ENCODE peak calls at places on chromosomes 12 and 14, in six cellular contexts. One of them, this sample, is unnamed.
A peak's percentile ranks its signal among the peaks of the same experiment; 100 is the strongest.

GRCh38 chr12:68521321-68521839 is 89.3 kb upstream of the RAP1B start:
- DNase-seq in NCI-H1694: no peak
- DNase-seq in NAMALWA: no peak
- DNase-seq in fibroblast of the conjunctiva: peak; percentile 47
- DNase-seq in T-cell: no peak
- DNase-seq in activated CD4-positive, CD25-positive, alpha-beta regulatory T cell treated with anti-CD3 and anti-CD28 coated beads, Interleukin-2, amount 50 U/mL, for 16 hours: no peak
- DNase-seq in this sample: no peak

GRCh38 chr12:67431436-67432049 is 162.4 kb downstream of the CAND1 start:
- DNase-seq in NCI-H1694: no peak
- DNase-seq in NAMALWA: no peak
- DNase-seq in fibroblast of the conjunctiva: no peak
- DNase-seq in T-cell: no peak
- DNase-seq in activated CD4-positive, CD25-positive, alpha-beta regulatory T cell treated with anti-CD3 and anti-CD28 coated beads, Interleukin-2, amount 50 U/mL, for 16 hours: no peak
- DNase-seq in this sample: no peak

GRCh38 chr12:111440152-111440551 is 34.4 kb downstream of the SH2B3 start:
- DNase-seq in NCI-H1694: no peak
- DNase-seq in NAMALWA: no peak
- DNase-seq in fibroblast of the conjunctiva: no peak
- DNase-seq in T-cell: no peak
- DNase-seq in activated CD4-positive, CD25-positive, alpha-beta regulatory T cell treated with anti-CD3 and anti-CD28 coated beads, Interleukin-2, amount 50 U/mL, for 16 hours: no peak
- DNase-seq in this sample: no peak

GRCh38 chr12:22287776-22288621 is 46.5 kb downstream of the ST8SIA1 start:
- DNase-seq in NCI-H1694: no peak
- DNase-seq in NAMALWA: no peak
- DNase-seq in fibroblast of the conjunctiva: peak; percentile 12
- DNase-seq in T-cell: no peak
- DNase-seq in activated CD4-positive, CD25-positive, alpha-beta regulatory T cell treated with anti-CD3 and anti-CD28 coated beads, Interleukin-2, amount 50 U/mL, for 16 hours: no peak
- DNase-seq in this sample: peak; percentile 46

GRCh38 chr12:13254311-13254710 is 57.8 kb downstream of the EMP1 start:
- DNase-seq in NCI-H1694: no peak
- DNase-seq in NAMALWA: no peak
- DNase-seq in fibroblast of the conjunctiva: no peak
- DNase-seq in T-cell: no peak
- DNase-seq in activated CD4-positive, CD25-positive, alpha-beta regulatory T cell treated with anti-CD3 and anti-CD28 coated beads, Interleukin-2, amount 50 U/mL, for 16 hours: no peak
- DNase-seq in this sample: no peak

GRCh38 chr14:67833403-67833802 is 13.8 kb downstream of the RAD51B start:
- DNase-seq in NCI-H1694: no peak
- DNase-seq in NAMALWA: no peak
- DNase-seq in fibroblast of the conjunctiva: no peak
- DNase-seq in T-cell: no peak
- DNase-seq in activated CD4-positive, CD25-positive, alpha-beta regulatory T cell treated with anti-CD3 and anti-CD28 coated beads, Interleukin-2, amount 50 U/mL, for 16 hours: no peak
- DNase-seq in this sample: no peak

GRCh38 chr12:101604132-101604531 is 9.4 kb downstream of the MYBPC1 start:
- DNase-seq in NCI-H1694: no peak
- DNase-seq in NAMALWA: no peak
- DNase-seq in fibroblast of the conjunctiva: no peak
- DNase-seq in T-cell: no peak
- DNase-seq in activated CD4-positive, CD25-positive, alpha-beta regulatory T cell treated with anti-CD3 and anti-CD28 coated beads, Interleukin-2, amount 50 U/mL, for 16 hours: no peak
- DNase-seq in this sample: no peak

GRCh38 chr12:127308148-127308547 is 958.8 kb upstream of the TMEM132C start:
- DNase-seq in NCI-H1694: no peak
- DNase-seq in NAMALWA: no peak
- DNase-seq in fibroblast of the conjunctiva: no peak
- DNase-seq in T-cell: no peak
- DNase-seq in activated CD4-positive, CD25-positive, alpha-beta regulatory T cell treated with anti-CD3 and anti-CD28 coated beads, Interleukin-2, amount 50 U/mL, for 16 hours: no peak
- DNase-seq in this sample: no peak

GRCh38 chr14:95048771-95049312 is 108.5 kb downstream of the DICER1 start:
- DNase-seq in NCI-H1694: no peak
- DNase-seq in NAMALWA: no peak
- DNase-seq in fibroblast of the conjunctiva: no peak
- DNase-seq in T-cell: no peak
- DNase-seq in activated CD4-positive, CD25-positive, alpha-beta regulatory T cell treated with anti-CD3 and anti-CD28 coated beads, Interleukin-2, amount 50 U/mL, for 16 hours: no peak
- DNase-seq in this sample: no peak

GRCh38 chr12:11031307-11031706 is at the start of gene TAS2R31:
- DNase-seq in NCI-H1694: no peak
- DNase-seq in NAMALWA: no peak
- DNase-seq in fibroblast of the conjunctiva: no peak
- DNase-seq in T-cell: no peak
- DNase-seq in activated CD4-positive, CD25-positive, alpha-beta regulatory T cell treated with anti-CD3 and anti-CD28 coated beads, Interleukin-2, amount 50 U/mL, for 16 hours: no peak
- DNase-seq in this sample: no peak

GRCh38 chr12:28869197-28869596 is 279.9 kb upstream of the FAR2 start:
- DNase-seq in NCI-H1694: no peak
- DNase-seq in NAMALWA: no peak
- DNase-seq in fibroblast of the conjunctiva: no peak
- DNase-seq in T-cell: no peak
- DNase-seq in activated CD4-positive, CD25-positive, alpha-beta regulatory T cell treated with anti-CD3 and anti-CD28 coated beads, Interleukin-2, amount 50 U/mL, for 16 hours: no peak
- DNase-seq in this sample: no peak

GRCh38 chr14:68937790-68938514 is 41.1 kb downstream of the ACTN1 start:
- DNase-seq in NCI-H1694: no peak
- DNase-seq in NAMALWA: no peak
- DNase-seq in fibroblast of the conjunctiva: peak; percentile 14
- DNase-seq in T-cell: no peak
- DNase-seq in activated CD4-positive, CD25-positive, alpha-beta regulatory T cell treated with anti-CD3 and anti-CD28 coated beads, Interleukin-2, amount 50 U/mL, for 16 hours: no peak
- DNase-seq in this sample: no peak

GRCh38 chr12:104011265-104011664 is 38.7 kb downstream of the GLT8D2 start:
- DNase-seq in NCI-H1694: no peak
- DNase-seq in NAMALWA: no peak
- DNase-seq in fibroblast of the conjunctiva: peak; percentile 72
- DNase-seq in T-cell: no peak
- DNase-seq in activated CD4-positive, CD25-positive, alpha-beta regulatory T cell treated with anti-CD3 and anti-CD28 coated beads, Interleukin-2, amount 50 U/mL, for 16 hours: no peak
- DNase-seq in this sample: no peak

GRCh38 chr12:1666685-1667162 is 24.1 kb upstream of the ADIPOR2 start:
- DNase-seq in NCI-H1694: no peak
- DNase-seq in NAMALWA: no peak
- DNase-seq in fibroblast of the conjunctiva: no peak
- DNase-seq in T-cell: no peak
- DNase-seq in activated CD4-positive, CD25-positive, alpha-beta regulatory T cell treated with anti-CD3 and anti-CD28 coated beads, Interleukin-2, amount 50 U/mL, for 16 hours: no peak
- DNase-seq in this sample: no peak

GRCh38 chr14:23610090-23610814 is 25.9 kb upstream of the DHRS2 start:
- DNase-seq in NCI-H1694: no peak
- DNase-seq in NAMALWA: no peak
- DNase-seq in fibroblast of the conjunctiva: no peak
- DNase-seq in T-cell: no peak
- DNase-seq in activated CD4-positive, CD25-positive, alpha-beta regulatory T cell treated with anti-CD3 and anti-CD28 coated beads, Interleukin-2, amount 50 U/mL, for 16 hours: no peak
- DNase-seq in this sample: peak; percentile 61

GRCh38 chr12:92244036-92244435 is 98.4 kb upstream of the BTG1 start:
- DNase-seq in NCI-H1694: no peak
- DNase-seq in NAMALWA: no peak
- DNase-seq in fibroblast of the conjunctiva: peak; percentile 68
- DNase-seq in T-cell: no peak
- DNase-seq in activated CD4-positive, CD25-positive, alpha-beta regulatory T cell treated with anti-CD3 and anti-CD28 coated beads, Interleukin-2, amount 50 U/mL, for 16 hours: no peak
- DNase-seq in this sample: no peak

GRCh38 chr12:120916561-120916960 is 12.4 kb upstream of the SPPL3 start:
- DNase-seq in NCI-H1694: no peak
- DNase-seq in NAMALWA: no peak
- DNase-seq in fibroblast of the conjunctiva: no peak
- DNase-seq in T-cell: no peak
- DNase-seq in activated CD4-positive, CD25-positive, alpha-beta regulatory T cell treated with anti-CD3 and anti-CD28 coated beads, Interleukin-2, amount 50 U/mL, for 16 hours: no peak
- DNase-seq in this sample: no peak

GRCh38 chr14:76985540-76986260 is 42.8 kb downstream of the IRF2BPL start:
- DNase-seq in NCI-H1694: no peak
- DNase-seq in NAMALWA: no peak
- DNase-seq in fibroblast of the conjunctiva: no peak
- DNase-seq in T-cell: no peak
- DNase-seq in activated CD4-positive, CD25-positive, alpha-beta regulatory T cell treated with anti-CD3 and anti-CD28 coated beads, Interleukin-2, amount 50 U/mL, for 16 hours: no peak
- DNase-seq in this sample: no peak

GRCh38 chr14:64725360-64725815 is 21.2 kb downstream of the PLEKHG3 start:
- DNase-seq in NCI-H1694: no peak
- DNase-seq in NAMALWA: no peak
- DNase-seq in fibroblast of the conjunctiva: no peak
- DNase-seq in T-cell: no peak
- DNase-seq in activated CD4-positive, CD25-positive, alpha-beta regulatory T cell treated with anti-CD3 and anti-CD28 coated beads, Interleukin-2, amount 50 U/mL, for 16 hours: no peak
- DNase-seq in this sample: no peak

GRCh38 chr14:106417224-106418049 is 891.1 kb downstream of the TMEM121 start:
- DNase-seq in NCI-H1694: peak; percentile 85
- DNase-seq in NAMALWA: peak; percentile 95
- DNase-seq in fibroblast of the conjunctiva: no peak
- DNase-seq in T-cell: peak; percentile 74
- DNase-seq in activated CD4-positive, CD25-positive, alpha-beta regulatory T cell treated with anti-CD3 and anti-CD28 coated beads, Interleukin-2, amount 50 U/mL, for 16 hours: peak; percentile 82
- DNase-seq in this sample: peak; percentile 73

GRCh38 chr14:54803926-54804719 is 98.5 kb downstream of the GCH1 start:
- DNase-seq in NCI-H1694: no peak
- DNase-seq in NAMALWA: no peak
- DNase-seq in fibroblast of the conjunctiva: no peak
- DNase-seq in T-cell: no peak
- DNase-seq in activated CD4-positive, CD25-positive, alpha-beta regulatory T cell treated with anti-CD3 and anti-CD28 coated beads, Interleukin-2, amount 50 U/mL, for 16 hours: no peak
- DNase-seq in this sample: no peak

GRCh38 chr12:107511292-107511691 is 174.3 kb upstream of the PWP1 start:
- DNase-seq in NCI-H1694: no peak
- DNase-seq in NAMALWA: no peak
- DNase-seq in fibroblast of the conjunctiva: no peak
- DNase-seq in T-cell: no peak
- DNase-seq in activated CD4-positive, CD25-positive, alpha-beta regulatory T cell treated with anti-CD3 and anti-CD28 coated beads, Interleukin-2, amount 50 U/mL, for 16 hours: no peak
- DNase-seq in this sample: no peak

GRCh38 chr14:55303646-55304277 is 32.5 kb downstream of the FBXO34 start:
- DNase-seq in NCI-H1694: no peak
- DNase-seq in NAMALWA: no peak
- DNase-seq in fibroblast of the conjunctiva: peak; percentile 13
- DNase-seq in T-cell: no peak
- DNase-seq in activated CD4-positive, CD25-positive, alpha-beta regulatory T cell treated with anti-CD3 and anti-CD28 coated beads, Interleukin-2, amount 50 U/mL, for 16 hours: no peak
- DNase-seq in this sample: no peak

GRCh38 chr12:117027251-117028086 is 71.7 kb downstream of the TESC start:
- DNase-seq in NCI-H1694: no peak
- DNase-seq in NAMALWA: no peak
- DNase-seq in fibroblast of the conjunctiva: no peak
- DNase-seq in T-cell: no peak
- DNase-seq in activated CD4-positive, CD25-positive, alpha-beta regulatory T cell treated with anti-CD3 and anti-CD28 coated beads, Interleukin-2, amount 50 U/mL, for 16 hours: no peak
- DNase-seq in this sample: no peak

GRCh38 chr12:92362785-92363184 is 217.1 kb upstream of the BTG1 start:
- DNase-seq in NCI-H1694: no peak
- DNase-seq in NAMALWA: peak; percentile 53
- DNase-seq in fibroblast of the conjunctiva: no peak
- DNase-seq in T-cell: no peak
- DNase-seq in activated CD4-positive, CD25-positive, alpha-beta regulatory T cell treated with anti-CD3 and anti-CD28 coated beads, Interleukin-2, amount 50 U/mL, for 16 hours: no peak
- DNase-seq in this sample: no peak

GRCh38 chr12:117855165-117855564 is 113.6 kb downstream of the KSR2 start:
- DNase-seq in NCI-H1694: no peak
- DNase-seq in NAMALWA: no peak
- DNase-seq in fibroblast of the conjunctiva: no peak
- DNase-seq in T-cell: no peak
- DNase-seq in activated CD4-positive, CD25-positive, alpha-beta regulatory T cell treated with anti-CD3 and anti-CD28 coated beads, Interleukin-2, amount 50 U/mL, for 16 hours: no peak
- DNase-seq in this sample: no peak

GRCh38 chr14:64919618-64920017 is 5.4 kb downstream of the CHURC1 start:
- DNase-seq in NCI-H1694: no peak
- DNase-seq in NAMALWA: no peak
- DNase-seq in fibroblast of the conjunctiva: no peak
- DNase-seq in T-cell: no peak
- DNase-seq in activated CD4-positive, CD25-positive, alpha-beta regulatory T cell treated with anti-CD3 and anti-CD28 coated beads, Interleukin-2, amount 50 U/mL, for 16 hours: no peak
- DNase-seq in this sample: no peak

GRCh38 chr14:83441801-83442200 is 1908.1 kb upstream of the SEL1L start:
- DNase-seq in NCI-H1694: no peak
- DNase-seq in NAMALWA: no peak
- DNase-seq in fibroblast of the conjunctiva: no peak
- DNase-seq in T-cell: no peak
- DNase-seq in activated CD4-positive, CD25-positive, alpha-beta regulatory T cell treated with anti-CD3 and anti-CD28 coated beads, Interleukin-2, amount 50 U/mL, for 16 hours: no peak
- DNase-seq in this sample: no peak

GRCh38 chr12:13386269-13387039 is 189.9 kb downstream of the EMP1 start:
- DNase-seq in NCI-H1694: no peak
- DNase-seq in NAMALWA: no peak
- DNase-seq in fibroblast of the conjunctiva: no peak
- DNase-seq in T-cell: no peak
- DNase-seq in activated CD4-positive, CD25-positive, alpha-beta regulatory T cell treated with anti-CD3 and anti-CD28 coated beads, Interleukin-2, amount 50 U/mL, for 16 hours: no peak
- DNase-seq in this sample: no peak

GRCh38 chr12:630656-631632 is 32.3 kb downstream of the NINJ2 start:
- DNase-seq in NCI-H1694: no peak
- DNase-seq in NAMALWA: peak; percentile 79
- DNase-seq in fibroblast of the conjunctiva: no peak
- DNase-seq in T-cell: peak; percentile 78
- DNase-seq in activated CD4-positive, CD25-positive, alpha-beta regulatory T cell treated with anti-CD3 and anti-CD28 coated beads, Interleukin-2, amount 50 U/mL, for 16 hours: peak; percentile 40
- DNase-seq in this sample: no peak

GRCh38 chr12:30257614-30258013 is 438.1 kb downstream of the IPO8 start:
- DNase-seq in NCI-H1694: no peak
- DNase-seq in NAMALWA: no peak
- DNase-seq in fibroblast of the conjunctiva: no peak
- DNase-seq in T-cell: no peak
- DNase-seq in activated CD4-positive, CD25-positive, alpha-beta regulatory T cell treated with anti-CD3 and anti-CD28 coated beads, Interleukin-2, amount 50 U/mL, for 16 hours: no peak
- DNase-seq in this sample: no peak